ENCODE peak calls at places on chromosomes 6 and 20, in five cellular contexts. One of them, this sample, is unnamed. For H3K4me1, the result is how much of the 10 kb centered on the place peaks cover.

GRCh38 chr6:2973656-2974055 is 2.3 kb upstream of the SERPINB6 start:
- DNase-seq in K562: peak
- DNase-seq in A549: no peak
- DNase-seq in HepG2: no peak
- DNase-seq in GM12878: no peak
- DNase-seq in this sample: no peak

GRCh38 chr6:75205776-75206334 is at the start of gene COL12A1:
- DNase-seq in K562: no peak
- DNase-seq in A549: peak
- DNase-seq in HepG2: no peak
- DNase-seq in GM12878: no peak
- DNase-seq in this sample: peak

GRCh38 chr20:39089029-39089428 is 126.9 kb downstream of the DHX35 start:
- DNase-seq in K562: no peak
- DNase-seq in A549: no peak
- DNase-seq in HepG2: no peak
- DNase-seq in GM12878: no peak
- DNase-seq in this sample: no peak

GRCh38 chr6:152380351-152380767 is 256.8 kb downstream of the SYNE1 start:
- DNase-seq in K562: no peak
- DNase-seq in A549: peak
- DNase-seq in HepG2: peak
- DNase-seq in GM12878: no peak
- DNase-seq in this sample: no peak

GRCh38 chr6:98842489-98843180 is 8.3 kb downstream of the POU3F2 start:
- DNase-seq in K562: no peak
- DNase-seq in A549: no peak
- DNase-seq in HepG2: no peak
- DNase-seq in GM12878: no peak
- DNase-seq in this sample: peak

GRCh38 chr6:57177545-57178225 is 5.6 kb downstream of the BAG2 start:
- DNase-seq in K562: no peak
- DNase-seq in A549: no peak
- DNase-seq in HepG2: no peak
- DNase-seq in GM12878: no peak
- DNase-seq in this sample: no peak

GRCh38 chr6:151310852-151311767 is 71.3 kb downstream of the AKAP12 start:
- DNase-seq in K562: peak
- DNase-seq in A549: no peak
- DNase-seq in HepG2: peak
- DNase-seq in GM12878: no peak
- DNase-seq in this sample: no peak

GRCh38 chr6:33742837-33743236 is 3.9 kb downstream of the IP6K3 start:
- DNase-seq in K562: no peak
- DNase-seq in A549: no peak
- DNase-seq in HepG2: no peak
- DNase-seq in GM12878: no peak
- DNase-seq in this sample: no peak

GRCh38 chr6:15499591-15499990 is 163.2 kb downstream of the DTNBP1 start:
- DNase-seq in K562: no peak
- DNase-seq in A549: no peak
- DNase-seq in HepG2: no peak
- DNase-seq in GM12878: no peak
- DNase-seq in this sample: no peak

GRCh38 chr20:54200487-54201267 is 7.2 kb upstream of the PFDN4 start:
- DNase-seq in K562: no peak
- DNase-seq in A549: no peak
- DNase-seq in HepG2: no peak
- DNase-seq in GM12878: no peak
- DNase-seq in this sample: no peak

GRCh38 chr20:13261460-13262301 is 40.6 kb downstream of the ISM1 start:
- DNase-seq in K562: peak
- DNase-seq in A549: peak
- DNase-seq in HepG2: peak
- DNase-seq in GM12878: no peak
- DNase-seq in this sample: peak

GRCh38 chr20:37741560-37741959 is 47.7 kb downstream of the CTNNBL1 start:
- DNase-seq in K562: no peak
- DNase-seq in A549: peak
- DNase-seq in HepG2: peak
- DNase-seq in GM12878: no peak
- DNase-seq in this sample: no peak

GRCh38 chr6:139982652-139983051 is 608.2 kb upstream of the CITED2 start:
- DNase-seq in K562: no peak
- DNase-seq in A549: no peak
- DNase-seq in HepG2: no peak
- DNase-seq in GM12878: no peak
- DNase-seq in this sample: peak

GRCh38 chr6:139984317-139984716 is 609.9 kb upstream of the CITED2 start:
- DNase-seq in K562: no peak
- DNase-seq in A549: no peak
- DNase-seq in HepG2: no peak
- DNase-seq in GM12878: no peak
- DNase-seq in this sample: no peak

GRCh38 chr6:139981810-139982550 is 607.5 kb upstream of the CITED2 start:
- DNase-seq in K562: peak
- DNase-seq in A549: peak
- DNase-seq in HepG2: no peak
- DNase-seq in GM12878: no peak
- DNase-seq in this sample: peak

GRCh38 chr6:139985236-139985815 is 610.9 kb upstream of the CITED2 start:
- DNase-seq in K562: no peak
- DNase-seq in A549: no peak
- DNase-seq in HepG2: no peak
- DNase-seq in GM12878: no peak
- DNase-seq in this sample: no peak

GRCh38 chr6:139983555-139984276 is 609.3 kb upstream of the CITED2 start:
- DNase-seq in K562: no peak
- DNase-seq in A549: no peak
- DNase-seq in HepG2: no peak
- DNase-seq in GM12878: no peak
- DNase-seq in this sample: no peak
- TF ChIP-seq JUNB in K562: no peak
- TF ChIP-seq JUNB in A549: no peak
- TF ChIP-seq JUNB in HepG2: no peak
- TF ChIP-seq JUNB in GM12878: no peak
- TF ChIP-seq JUNB in this sample: no peak

GRCh38 chr6:46748940-46749503 is 2.3 kb downstream of the ANKRD66 start:
- DNase-seq in K562: no peak
- DNase-seq in A549: no peak
- DNase-seq in HepG2: no peak
- DNase-seq in GM12878: no peak
- DNase-seq in this sample: no peak
- H3K4me1 ChIP-seq in K562: under half
- H3K4me1 ChIP-seq in A549: under half
- H3K4me1 ChIP-seq in HepG2: under half
- H3K4me1 ChIP-seq in GM12878: under half
- H3K4me1 ChIP-seq in this sample: under half

GRCh38 chr6:55524441-55524840 is 54.6 kb downstream of the HMGCLL1 start:
- DNase-seq in K562: no peak
- DNase-seq in A549: no peak
- DNase-seq in HepG2: no peak
- DNase-seq in GM12878: no peak
- DNase-seq in this sample: no peak

GRCh38 chr6:55531496-55531895 is 47.5 kb downstream of the HMGCLL1 start:
- DNase-seq in K562: no peak
- DNase-seq in A549: no peak
- DNase-seq in HepG2: no peak
- DNase-seq in GM12878: no peak
- DNase-seq in this sample: no peak

DNA sequence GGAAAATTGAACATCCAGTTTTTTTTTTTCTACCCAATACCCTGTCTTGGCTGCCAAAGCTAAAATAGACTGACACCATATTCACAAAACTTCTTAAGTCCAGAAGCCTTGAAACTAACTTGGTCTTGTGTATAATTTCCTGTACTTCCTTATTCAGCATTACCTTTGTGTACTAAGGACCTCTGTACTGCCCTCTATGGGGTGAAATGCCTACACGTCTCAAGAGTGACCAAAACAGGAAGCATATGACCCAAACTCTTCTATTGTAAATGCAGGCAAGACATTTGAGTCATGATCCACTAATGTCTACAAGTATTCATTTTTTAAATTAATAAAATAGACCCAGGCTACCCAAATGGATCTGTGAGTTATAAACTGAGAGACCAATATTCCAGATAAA is 50.4 kb downstream of the HMGCLL1 start:
- DNase-seq in K562: no peak
- DNase-seq in A549: peak
- DNase-seq in HepG2: peak
- DNase-seq in GM12878: peak
- DNase-seq in this sample: peak
- TF ChIP-seq CTCF in K562: no peak
- TF ChIP-seq CTCF in A549: no peak
- TF ChIP-seq CTCF in HepG2: peak
- TF ChIP-seq CTCF in GM12878: peak
- TF ChIP-seq CTCF in this sample: peak

GRCh38 chr6:43940071-43940392 is 170.0 kb downstream of the VEGFA start:
- DNase-seq in K562: no peak
- DNase-seq in A549: no peak
- DNase-seq in HepG2: no peak
- DNase-seq in GM12878: no peak
- DNase-seq in this sample: no peak

GRCh38 chr6:43939281-43940070 is 169.5 kb downstream of the VEGFA start:
- DNase-seq in K562: no peak
- DNase-seq in A549: no peak
- DNase-seq in HepG2: no peak
- DNase-seq in GM12878: no peak
- DNase-seq in this sample: no peak

GRCh38 chr6:43941174-43941573 is 171.2 kb downstream of the VEGFA start:
- DNase-seq in K562: no peak
- DNase-seq in A549: no peak
- DNase-seq in HepG2: no peak
- DNase-seq in GM12878: no peak
- DNase-seq in this sample: no peak

GRCh38 chr6:43942011-43942442 is 172.0 kb downstream of the VEGFA start:
- DNase-seq in K562: no peak
- DNase-seq in A549: no peak
- DNase-seq in HepG2: no peak
- DNase-seq in GM12878: no peak
- DNase-seq in this sample: no peak

DNA sequence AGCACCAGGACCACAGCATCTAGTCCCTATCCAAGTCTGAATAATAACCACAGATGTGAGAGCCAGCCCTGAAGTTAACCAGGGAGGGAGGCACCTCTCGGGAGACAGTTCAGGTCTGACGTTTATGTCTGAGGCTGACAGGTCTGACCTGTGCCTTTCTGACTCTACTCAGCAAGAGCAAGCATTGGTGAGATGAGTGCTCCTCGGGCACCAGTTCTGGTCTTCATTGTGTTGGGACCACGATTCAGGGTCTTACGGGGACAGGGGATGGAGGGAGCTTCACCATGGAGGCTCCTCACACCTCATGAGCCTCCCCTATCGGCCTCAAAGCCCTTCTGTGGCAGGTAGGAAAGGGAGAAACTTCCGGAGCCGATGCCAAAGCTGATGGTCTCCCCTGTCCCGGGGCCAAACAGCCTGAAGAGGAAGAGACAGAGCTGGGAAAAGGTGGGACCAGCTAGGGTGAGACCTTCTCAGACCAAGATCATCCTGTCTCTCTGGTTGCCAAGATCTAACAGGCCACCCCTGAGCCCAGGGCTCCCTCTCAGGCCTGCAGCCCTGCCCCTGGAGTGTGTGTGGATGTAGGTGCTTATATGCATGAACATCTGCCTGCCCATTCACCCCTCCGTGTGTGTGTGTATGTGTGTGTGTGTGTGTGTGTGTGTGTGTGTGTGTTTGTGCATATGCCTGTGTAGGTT is 170.5 kb downstream of the VEGFA start:
- DNase-seq in K562: no peak
- DNase-seq in A549: no peak
- DNase-seq in HepG2: no peak
- DNase-seq in GM12878: no peak
- DNase-seq in this sample: no peak
- TF ChIP-seq JUNB in K562: no peak
- TF ChIP-seq JUNB in A549: no peak
- TF ChIP-seq JUNB in HepG2: no peak
- TF ChIP-seq JUNB in GM12878: no peak
- TF ChIP-seq JUNB in this sample: no peak

This sample was measured in GM23338.